ENCODE peak calls at places on chromosomes 5 and 9, in eight cellular contexts. G, L, E, T, A, K, Y and F are unnamed samples.

GRCh38 chr9:121645853-121646807 is 5.3 kb upstream of the DAB2IP start:
- DNase-seq in G (peak; percentile 18), L (no peak), E (peak; percentile 56), T (no peak), A (no peak), K (no peak), Y (peak; percentile 58), F (no peak)

GRCh38 chr9:86187121-86187520 is 72.3 kb downstream of the C9orf153 start:
- DNase-seq in G (no peak), L (no peak), E (no peak), T (no peak), A (no peak), K (no peak), Y (no peak), F (no peak)

GRCh38 chr5:36181709-36182262 is 29.9 kb downstream of the SKP2 start:
- DNase-seq in G (no peak), L (no peak), E (no peak), T (no peak), A (no peak), K (no peak), Y (no peak), F (no peak)

GRCh38 chr9:112945620-112946208 is 55.0 kb upstream of the SLC46A2 start:
- DNase-seq in G (no peak), L (no peak), E (no peak), T (no peak), A (no peak), K (no peak), Y (no peak), F (no peak)

GRCh38 chr9:98837516-98837915 is 30.0 kb downstream of the GALNT12 start:
- DNase-seq in G (no peak), L (no peak), E (no peak), T (no peak), A (no peak), K (no peak), Y (no peak), F (no peak)

GRCh38 chr5:81825237-81825636 is 74.3 kb upstream of the SSBP2 start:
- DNase-seq in G (no peak), L (peak; percentile 70), E (peak; percentile 63), T (peak; percentile 39), A (peak; percentile 63), K (peak; percentile 70), Y (no peak), F (peak; percentile 77)

GRCh38 chr9:8736805-8737204 is 937.2 kb upstream of the DMAC1 start:
- DNase-seq in G (no peak), L (no peak), E (no peak), T (no peak), A (no peak), K (no peak), Y (no peak), F (no peak)

GRCh38 chr5:178667685-178668084 is 40.8 kb upstream of the CLK4 start:
- DNase-seq in G (no peak), L (no peak), E (no peak), T (no peak), A (no peak), K (no peak), Y (no peak), F (no peak)

GRCh38 chr9:76699966-76700365 is 64.3 kb upstream of the PCA3 start:
- DNase-seq in G (no peak), L (no peak), E (no peak), T (no peak), A (peak; percentile 86), K (peak; percentile 90), Y (no peak), F (no peak)

GRCh38 chr5:88772831-88773230 is 110.2 kb downstream of the MEF2C start:
- DNase-seq in G (no peak), L (no peak), E (no peak), T (no peak), A (no peak), K (no peak), Y (no peak), F (no peak)

GRCh38 chr9:123119566-123119965 is 86.1 kb downstream of the GPR21 start:
- DNase-seq in G (no peak), L (no peak), E (peak; percentile 34), T (no peak), A (peak; percentile 56), K (peak; percentile 66), Y (no peak), F (no peak)

GRCh38 chr9:129406278-129407225 is 214.3 kb downstream of the C9orf50 start:
- DNase-seq in G (no peak), L (peak; percentile 58), E (no peak), T (peak; percentile 73), A (no peak), K (peak; percentile 21), Y (peak; percentile 80), F (peak; percentile 33)

GRCh38 chr9:6564868-6565267 is 80.7 kb downstream of the GLDC start:
- DNase-seq in G (no peak), L (peak; percentile 68), E (no peak), T (peak; percentile 28), A (no peak), K (peak; percentile 24), Y (no peak), F (no peak)

GRCh38 chr9:106648799-106649198 is 214.2 kb upstream of the ZNF462 start:
- DNase-seq in G (no peak), L (no peak), E (no peak), T (no peak), A (no peak), K (peak; percentile 8), Y (no peak), F (no peak)

GRCh38 chr9:36401179-36401740 is 1.2 kb upstream of the RNF38 start:
- DNase-seq in G (no peak), L (no peak), E (no peak), T (no peak), A (peak; percentile 42), K (peak; percentile 71), Y (no peak), F (no peak)

GRCh38 chr5:141683596-141684161 is 1.6 kb upstream of the ARAP3 start:
- DNase-seq in G (no peak), L (no peak), E (no peak), T (no peak), A (no peak), K (no peak), Y (peak; percentile 2), F (no peak)

GRCh38 chr9:137740311-137740710 is 121.5 kb downstream of the EHMT1 start:
- DNase-seq in G (no peak), L (no peak), E (no peak), T (peak; percentile 56), A (peak; percentile 32), K (peak; percentile 58), Y (no peak), F (peak; percentile 65)

GRCh38 chr5:87099967-87100366 is 167.7 kb upstream of the RASA1 start:
- DNase-seq in G (no peak), L (no peak), E (no peak), T (no peak), A (no peak), K (no peak), Y (no peak), F (no peak)

GRCh38 chr9:91994422-91994821 is 44.4 kb upstream of the ROR2 start:
- DNase-seq in G (no peak), L (no peak), E (no peak), T (no peak), A (no peak), K (no peak), Y (no peak), F (no peak)

GRCh38 chr9:127319366-127320121 is 55.0 kb downstream of the GARNL3 start:
- DNase-seq in G (no peak), L (no peak), E (no peak), T (no peak), A (no peak), K (no peak), Y (no peak), F (no peak)

GRCh38 chr5:126015244-126016054 is 407.8 kb upstream of the GRAMD2B start:
- DNase-seq in G (no peak), L (no peak), E (no peak), T (no peak), A (peak; percentile 93), K (peak; percentile 93), Y (no peak), F (no peak)

GRCh38 chr5:28542968-28543367 is 1504.6 kb upstream of the CDH9 start:
- DNase-seq in G (no peak), L (no peak), E (no peak), T (no peak), A (peak; percentile 98), K (peak; percentile 98), Y (no peak), F (no peak)

GRCh38 chr5:139688088-139688702 is 40.0 kb downstream of the CXXC5 start:
- DNase-seq in G (no peak), L (no peak), E (no peak), T (no peak), A (no peak), K (no peak), Y (no peak), F (no peak)

GRCh38 chr5:2038337-2039179 is 155.8 kb upstream of the IRX4 start:
- DNase-seq in G (no peak), L (peak; percentile 64), E (peak; percentile 72), T (peak; percentile 57), A (no peak), K (peak; percentile 6), Y (peak; percentile 91), F (peak; percentile 69)
- H3K4me3 ChIP-seq in G (peak overlapping the region; percentile 70), L (no peak overlapping the region), E (peak overlapping the region; percentile 67), T (peak overlapping the region; percentile 46), A (peak overlapping the region; percentile 23), K (peak overlapping the region; percentile 40), Y (peak overlapping the region; percentile 37), F (peak overlapping the region; percentile 60)

GRCh38 chr5:98927242-98927987 is 1.4 kb downstream of the CHD1 start:
- DNase-seq in G (no peak), L (no peak), E (peak; percentile 69), T (peak; percentile 47), A (peak; percentile 72), K (peak; percentile 80), Y (peak; percentile 82), F (no peak)
- H3K27ac ChIP-seq in G (peak overlapping the region; percentile 99), L (peak overlapping the region; percentile 94), E (peak overlapping the region; percentile 100), T (peak overlapping the region; percentile 100), A (peak overlapping the region; percentile 78), K (peak overlapping the region; percentile 100), Y (peak overlapping the region; percentile 100), F (peak overlapping the region; percentile 100)

GRCh38 chr9:2489838-2490314 is 131.7 kb upstream of the VLDLR start:
- DNase-seq in G (no peak), L (no peak), E (peak; percentile 25), T (peak; percentile 44), A (peak; percentile 71), K (peak; percentile 74), Y (no peak), F (no peak)

GRCh38 chr9:2493578-2493977 is 128.0 kb upstream of the VLDLR start:
- DNase-seq in G (no peak), L (no peak), E (no peak), T (no peak), A (no peak), K (no peak), Y (no peak), F (no peak)

GRCh38 chr9:2493106-2493505 is 128.5 kb upstream of the VLDLR start:
- DNase-seq in G (no peak), L (no peak), E (no peak), T (peak; percentile 61), A (peak; percentile 18), K (peak; percentile 34), Y (no peak), F (no peak)

GRCh38 chr9:2494571-2494970 is 127.0 kb upstream of the VLDLR start:
- DNase-seq in G (no peak), L (no peak), E (no peak), T (no peak), A (peak; percentile 84), K (peak; percentile 88), Y (no peak), F (no peak)

GRCh38 chr9:2492161-2492560 is 129.4 kb upstream of the VLDLR start:
- DNase-seq in G (no peak), L (no peak), E (no peak), T (no peak), A (no peak), K (no peak), Y (no peak), F (no peak)
- H3K27me3 ChIP-seq in G (no peaks in the 10 kb centered on the region), L (no peaks in the 10 kb centered on the region), E (no peaks in the 10 kb centered on the region), T (no peaks in the 10 kb centered on the region), A (no peaks in the 10 kb centered on the region), K (no peaks in the 10 kb centered on the region), Y (no peaks in the 10 kb centered on the region), F (no peaks in the 10 kb centered on the region)

GRCh38 chr5:173324115-173325001 is 3.9 kb downstream of the STC2 start:
- DNase-seq in G (peak; percentile 83), L (peak; percentile 88), E (peak; percentile 82), T (peak; percentile 64), A (peak; percentile 68), K (peak; percentile 79), Y (peak; percentile 68), F (peak; percentile 58)
- H3K4me3 ChIP-seq in G (peak overlapping the region; percentile 59), L (no peak overlapping the region), E (peak overlapping the region; percentile 37), T (peak overlapping the region; percentile 2), A (peak overlapping the region; percentile 29), K (peak overlapping the region; percentile 73), Y (no peak overlapping the region), F (peak overlapping the region; percentile 30)